ENCODE peak calls at places on chromosome 16, in seven cellular contexts. B is NAMALWA; H is Calu3; P is SHP77 treated with DMSO at 0.1 percent for 48 hours; D is iris pigment epithelial cell; I is stimulated activated CD4-positive, alpha-beta T cell treated with anti-CD3 and anti-CD28 coated beads, TNF-alpha, amount 100 ng/mL, for 48 hours; Y is NCI-H774. W is an unnamed sample.

GRCh38 chr16:24986512-24987303 is 28.5 kb downstream of the ARHGAP17 start:
- DNase-seq in B (no peak), H (no peak), P (no peak), D (peak; percentile 96), I (no peak), Y (peak; percentile 24), W (no peak)

GRCh38 chr16:12300946-12301500 is 324.5 kb downstream of the SNX29 start:
- DNase-seq in B (no peak), H (no peak), P (no peak), D (no peak), I (no peak), Y (no peak), W (no peak)

GRCh38 chr16:73143681-73144370 is 95.9 kb upstream of the ZFHX3 start:
- DNase-seq in B (no peak), H (no peak), P (no peak), D (peak; percentile 15), I (no peak), Y (no peak), W (no peak)

GRCh38 chr16:583815-584591 is 5.9 kb upstream of the RAB40C start:
- DNase-seq in B (no peak), H (no peak), P (no peak), D (no peak), I (no peak), Y (no peak), W (no peak)

GRCh38 chr16:19883296-19883951 is 1.2 kb downstream of the GPRC5B start:
- DNase-seq in B (peak; percentile 40), H (peak; percentile 59), P (no peak), D (peak; percentile 49), I (no peak), Y (no peak), W (no peak)

GRCh38 chr16:84155226-84155625 is 10.1 kb downstream of the DNAAF1 start:
- DNase-seq in B (no peak), H (no peak), P (no peak), D (no peak), I (no peak), Y (no peak), W (no peak)

GRCh38 chr16:1420111-1420539 is 422 bp downstream of the UQCC4 start:
- DNase-seq in B (no peak), H (no peak), P (no peak), D (no peak), I (no peak), Y (no peak), W (no peak)

GRCh38 chr16:2967721-2968161 is 1.4 kb upstream of the PAQR4 start:
- DNase-seq in B (no peak), H (no peak), P (no peak), D (no peak), I (no peak), Y (no peak), W (no peak)

GRCh38 chr16:28063047-28063521 is 430 bp downstream of the GSG1L start:
- DNase-seq in B (no peak), H (no peak), P (no peak), D (peak; percentile 15), I (no peak), Y (no peak), W (no peak)

GRCh38 chr16:50313596-50314483 is 47.5 kb downstream of the ADCY7 start:
- DNase-seq in B (no peak), H (no peak), P (no peak), D (peak; percentile 69), I (peak; percentile 19), Y (no peak), W (no peak)

GRCh38 chr16:61323456-61323855 is 712.8 kb downstream of the CDH8 start:
- DNase-seq in B (no peak), H (no peak), P (no peak), D (no peak), I (no peak), Y (no peak), W (no peak)

GRCh38 chr16:89883346-89884040 is 10.1 kb downstream of the TCF25 start:
- DNase-seq in B (no peak), H (no peak), P (no peak), D (no peak), I (no peak), Y (no peak), W (no peak)

GRCh38 chr16:7321661-7322060 is 11.0 kb upstream of the RBFOX1 start:
- DNase-seq in B (peak; percentile 31), H (no peak), P (no peak), D (no peak), I (no peak), Y (no peak), W (no peak)

GRCh38 chr16:35391328-35391727 is 1931.9 kb downstream of the TP53TG3F start:
- DNase-seq in B (peak; percentile 53), H (peak; percentile 11), P (peak; percentile 86), D (peak; percentile 56), I (no peak), Y (peak; percentile 2), W (no peak)